ENCODE peak calls at places on chromosomes 13 and 19, in nine cellular contexts. O is CD4-positive, alpha-beta T cell; Z is mammary epithelial cell; A is uterus; Q is thoracic aorta; W is CD4-positive, CD25-positive, alpha-beta regulatory T cell; J is AG04450; M is tibial artery; E is left ventricle myocardium inferior. C is an unnamed sample.

GRCh38 chr13:27968316-27969072 is 621 bp downstream of the CDX2 start:
- DNase-seq in O (no peak), Z (peak; percentile 31), A (no peak), Q (no peak), W (no peak), J (no peak), M (no peak), E (no peak), C (no peak)

GRCh38 chr19:14580623-14581237 is 2.2 kb upstream of the CLEC17A start:
- DNase-seq in O (no peak), Z (no peak), A (no peak), Q (no peak), W (no peak), J (no peak), M (no peak), E (no peak), C (no peak)

GRCh38 chr13:100262404-100262803 is 173.5 kb downstream of the PCCA start:
- DNase-seq in O (no peak), Z (no peak), A (no peak), Q (no peak), W (no peak), J (no peak), M (no peak), E (no peak), C (no peak)

GRCh38 chr13:73103238-73103637 is 44.4 kb downstream of the KLF5 start:
- DNase-seq in O (no peak), Z (no peak), A (no peak), Q (no peak), W (no peak), J (no peak), M (no peak), E (no peak), C (no peak)

GRCh38 chr19:46784262-46785053 is 3.9 kb downstream of the SLC1A5 start:
- DNase-seq in O (peak; percentile 18), Z (peak; percentile 95), A (peak; percentile 82), Q (no peak), W (peak; percentile 80), J (peak; percentile 86), M (peak; percentile 73), E (peak; percentile 69), C (peak; percentile 24)

GRCh38 chr13:99123101-99124045 is 77.3 kb upstream of the UBAC2 start:
- DNase-seq in O (no peak), Z (peak; percentile 50), A (no peak), Q (no peak), W (no peak), J (no peak), M (no peak), E (no peak), C (no peak)

GRCh38 chr19:30719189-30719990 is 347.2 kb downstream of the ZNF536 start:
- DNase-seq in O (no peak), Z (peak; percentile 29), A (peak; percentile 69), Q (no peak), W (peak; percentile 11), J (no peak), M (no peak), E (peak; percentile 81), C (no peak)

GRCh38 chr19:20367811-20368294 is 197.7 kb downstream of the ZNF737 start:
- DNase-seq in O (no peak), Z (no peak), A (no peak), Q (no peak), W (no peak), J (no peak), M (no peak), E (no peak), C (no peak)

GRCh38 chr19:44585371-44586141 is 27.8 kb upstream of the IGSF23 start:
- DNase-seq in O (no peak), Z (peak; percentile 54), A (no peak), Q (no peak), W (no peak), J (no peak), M (no peak), E (no peak), C (no peak)

GRCh38 chr13:99384468-99384867 is 77.3 kb upstream of the GPR183 start:
- DNase-seq in O (peak; percentile 49), Z (no peak), A (no peak), Q (no peak), W (no peak), J (no peak), M (no peak), E (no peak), C (peak; percentile 41)

GRCh38 chr13:26881154-26881553 is 120.6 kb upstream of the GPR12 start:
- DNase-seq in O (no peak), Z (peak; percentile 72), A (no peak), Q (no peak), W (no peak), J (peak; percentile 3), M (no peak), E (no peak), C (no peak)

GRCh38 chr13:101514695-101515275 is 62.3 kb downstream of the ITGBL1 start:
- DNase-seq in O (no peak), Z (peak; percentile 46), A (no peak), Q (no peak), W (peak; percentile 57), J (peak; percentile 33), M (no peak), E (no peak), C (peak; percentile 9)

GRCh38 chr13:73220966-73221720 is 162.3 kb downstream of the KLF5 start:
- DNase-seq in O (no peak), Z (peak; percentile 48), A (no peak), Q (no peak), W (no peak), J (no peak), M (no peak), E (no peak), C (no peak)

GRCh38 chr13:40137400-40137799 is 481.9 kb downstream of the COG6 start:
- DNase-seq in O (no peak), Z (no peak), A (no peak), Q (no peak), W (no peak), J (no peak), M (no peak), E (no peak), C (no peak)

GRCh38 chr19:58024661-58025060 is 9.2 kb upstream of the ZSCAN1 start:
- DNase-seq in O (no peak), Z (no peak), A (no peak), Q (no peak), W (no peak), J (no peak), M (no peak), E (no peak), C (no peak)

GRCh38 chr13:90355162-90355751 is 992.2 kb upstream of the MIR17HG start:
- DNase-seq in O (no peak), Z (no peak), A (no peak), Q (no peak), W (no peak), J (no peak), M (no peak), E (no peak), C (no peak)

DNA sequence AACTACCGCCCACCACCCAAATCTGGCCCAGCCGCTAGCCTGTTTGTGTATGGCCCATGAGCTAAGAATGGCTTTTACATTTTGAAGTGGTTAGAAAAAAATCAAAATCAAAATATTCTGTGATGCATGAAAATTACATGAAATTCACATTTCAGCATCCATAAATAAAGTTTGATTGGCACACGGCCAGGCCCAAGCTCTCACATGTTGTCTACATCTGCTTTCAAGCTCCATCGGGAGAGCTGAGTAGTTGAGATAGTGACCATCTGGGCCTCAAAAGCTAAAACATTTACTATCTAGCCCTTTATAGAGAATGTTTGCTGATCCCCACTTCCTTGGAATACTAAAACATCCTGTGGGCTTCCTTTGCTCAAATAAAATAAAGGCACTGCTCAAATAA is 14.5 kb downstream of the RFX2 start:
- DNase-seq in O (no peak), Z (no peak), A (no peak), Q (no peak), W (no peak), J (no peak), M (peak; percentile 42), E (no peak), C (no peak)
- H3K27me3 ChIP-seq in O (no peaks in the 10 kb centered on the region), Z (no peaks in the 10 kb centered on the region), A (no peaks in the 10 kb centered on the region), Q (no peaks in the 10 kb centered on the region), W (no peaks in the 10 kb centered on the region), J (no peaks in the 10 kb centered on the region), M (no peaks in the 10 kb centered on the region), E (no peaks in the 10 kb centered on the region), C (no peaks in the 10 kb centered on the region)

DNA sequence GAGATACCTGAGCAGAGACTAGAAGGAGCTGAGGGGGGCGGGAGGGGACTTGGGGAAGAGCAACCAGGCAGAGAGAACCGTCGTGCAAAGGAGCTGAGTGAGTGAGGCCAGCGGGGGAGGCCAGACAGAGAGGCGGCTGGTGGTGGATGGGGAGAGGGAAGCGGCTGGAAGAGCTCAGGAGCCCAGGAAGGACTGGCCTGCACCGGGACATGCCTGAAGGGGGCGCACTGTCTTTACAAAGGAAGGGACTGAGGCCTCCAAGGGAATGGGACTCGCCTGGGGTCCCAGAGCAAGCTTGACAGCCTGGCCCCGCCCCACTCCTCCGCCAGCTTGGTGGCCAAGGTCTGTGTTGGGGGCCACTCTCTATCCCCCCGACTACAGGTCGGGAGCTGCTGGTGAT is 14.9 kb downstream of the ONECUT3 start:
- DNase-seq in O (no peak), Z (no peak), A (no peak), Q (no peak), W (no peak), J (no peak), M (no peak), E (no peak), C (no peak)
- H3K27me3 ChIP-seq in O (peaks cover 88% of the 10 kb centered on the region), Z (peaks cover 20% of the 10 kb centered on the region), A (peaks cover 10% of the 10 kb centered on the region), Q (peaks cover 8% of the 10 kb centered on the region), W (peaks cover 19% of the 10 kb centered on the region), J (peaks cover 64% of the 10 kb centered on the region), M (no peaks in the 10 kb centered on the region), E (peaks cover 99% of the 10 kb centered on the region), C (peaks cover 51% of the 10 kb centered on the region)

GRCh38 chr19:13505164-13505695 is 1.0 kb downstream of the CACNA1A start:
- DNase-seq in O (no peak), Z (no peak), A (no peak), Q (no peak), W (no peak), J (no peak), M (no peak), E (no peak), C (no peak)
- H3K27me3 ChIP-seq in O (peaks cover 68% of the 10 kb centered on the region), Z (peaks cover 27% of the 10 kb centered on the region), A (no peaks in the 10 kb centered on the region), Q (peaks cover 13% of the 10 kb centered on the region), W (peaks cover 20% of the 10 kb centered on the region), J (peaks cover 13% of the 10 kb centered on the region), M (no peaks in the 10 kb centered on the region), E (peaks cover 96% of the 10 kb centered on the region), C (peaks cover 14% of the 10 kb centered on the region)

GRCh38 chr13:112905619-112905989 is 63.4 kb upstream of the MCF2L start:
- DNase-seq in O (no peak), Z (no peak), A (no peak), Q (no peak), W (no peak), J (no peak), M (no peak), E (no peak), C (no peak)

GRCh38 chr13:112904436-112904960 is 64.5 kb upstream of the MCF2L start:
- DNase-seq in O (no peak), Z (no peak), A (no peak), Q (no peak), W (no peak), J (no peak), M (no peak), E (no peak), C (no peak)

GRCh38 chr13:112905086-112905485 is 63.9 kb upstream of the MCF2L start:
- DNase-seq in O (no peak), Z (no peak), A (no peak), Q (no peak), W (no peak), J (no peak), M (no peak), E (no peak), C (no peak)

GRCh38 chr13:112907286-112907685 is 61.7 kb upstream of the MCF2L start:
- DNase-seq in O (no peak), Z (no peak), A (no peak), Q (no peak), W (no peak), J (no peak), M (no peak), E (no peak), C (no peak)

GRCh38 chr13:112905990-112906641 is 62.9 kb upstream of the MCF2L start:
- DNase-seq in O (no peak), Z (peak; percentile 61), A (no peak), Q (no peak), W (no peak), J (no peak), M (no peak), E (no peak), C (no peak)
- H3K27me3 ChIP-seq in O (no peaks in the 10 kb centered on the region), Z (no peaks in the 10 kb centered on the region), A (no peaks in the 10 kb centered on the region), Q (no peaks in the 10 kb centered on the region), W (no peaks in the 10 kb centered on the region), J (peaks cover 43% of the 10 kb centered on the region), M (no peaks in the 10 kb centered on the region), E (peaks cover 33% of the 10 kb centered on the region), C (no peaks in the 10 kb centered on the region)